ENCODE peak calls at places on chromosomes 7 and 10, in five cellular contexts. B, Y, K, O and H are unnamed samples. For H3K27me3, the result is how much of the 10 kb centered on the place peaks cover.

GRCh38 chr10:36531621-36532020 is 593.8 kb upstream of the ANKRD30A start:
- DNase-seq in B (peak), Y (no peak), K (no peak), O (no peak), H (no peak)

GRCh38 chr10:33897255-33897893 is 562.9 kb upstream of the NRP1 start:
- DNase-seq in B (peak), Y (no peak), K (no peak), O (no peak), H (no peak)

GRCh38 chr7:100642534-100642907 is 1.2 kb upstream of the TFR2 start:
- DNase-seq in B (no peak), Y (no peak), K (no peak), O (peak), H (no peak)

GRCh38 chr10:1546431-1547110 is 190.8 kb downstream of the ADARB2 start:
- DNase-seq in B (no peak), Y (no peak), K (peak), O (peak), H (no peak)

GRCh38 chr10:76270464-76270863 is 839.0 kb downstream of the LRMDA start:
- DNase-seq in B (no peak), Y (no peak), K (no peak), O (no peak), H (no peak)

GRCh38 chr10:64007157-64007556 is 486.0 kb downstream of the REEP3 start:
- DNase-seq in B (no peak), Y (no peak), K (no peak), O (no peak), H (no peak)

GRCh38 chr10:21340341-21340740 is 185.1 kb downstream of the SKIDA1 start:
- DNase-seq in B (no peak), Y (no peak), K (no peak), O (no peak), H (no peak)

GRCh38 chr10:103665439-103665838 is 171.9 kb downstream of the NEURL1 start:
- DNase-seq in B (no peak), Y (no peak), K (no peak), O (no peak), H (no peak)

GRCh38 chr10:112361951-112362770 is 11.8 kb upstream of the ACSL5 start:
- DNase-seq in B (peak), Y (peak), K (peak), O (peak), H (peak)

GRCh38 chr7:46616636-46617035 is 695.6 kb upstream of the IGFBP3 start:
- DNase-seq in B (peak), Y (no peak), K (no peak), O (no peak), H (no peak)

GRCh38 chr7:2093214-2093840 is 139.4 kb downstream of the MAD1L1 start:
- DNase-seq in B (no peak), Y (no peak), K (no peak), O (no peak), H (no peak)

GRCh38 chr10:75035975-75036708 is 75.3 kb upstream of the SAMD8 start:
- DNase-seq in B (peak), Y (no peak), K (no peak), O (no peak), H (no peak)

GRCh38 chr7:32506266-32507054 is 11.2 kb downstream of the AVL9 start:
- DNase-seq in B (peak), Y (no peak), K (no peak), O (no peak), H (no peak)

GRCh38 chr10:90418869-90419652 is 438.8 kb downstream of the HTR7 start:
- DNase-seq in B (peak), Y (no peak), K (no peak), O (no peak), H (no peak)

GRCh38 chr7:134996097-134996550 is 9.8 kb downstream of the AGBL3 start:
- DNase-seq in B (peak), Y (no peak), K (no peak), O (no peak), H (no peak)

GRCh38 chr7:13903997-13904396 is 85.5 kb downstream of the ETV1 start:
- DNase-seq in B (peak), Y (no peak), K (no peak), O (no peak), H (no peak)

GRCh38 chr7:435518-436366 is 83.9 kb downstream of the PDGFA start:
- DNase-seq in B (peak), Y (no peak), K (no peak), O (peak), H (peak)

GRCh38 chr7:43076606-43077005 is 35.8 kb upstream of the HECW1 start:
- DNase-seq in B (no peak), Y (no peak), K (no peak), O (no peak), H (no peak)

GRCh38 chr10:78318305-78318704 is 284.6 kb downstream of the RPS24 start:
- DNase-seq in B (no peak), Y (no peak), K (no peak), O (peak), H (peak)

GRCh38 chr7:142440219-142441073 is 182.6 kb upstream of the PRSS58 start:
- DNase-seq in B (peak), Y (no peak), K (no peak), O (no peak), H (no peak)

GRCh38 chr10:58264780-58265179 is 2.9 kb downstream of the IPMK start:
- DNase-seq in B (no peak), Y (no peak), K (no peak), O (no peak), H (no peak)

GRCh38 chr7:130162196-130162595 is 43.0 kb downstream of the TMEM209 start:
- DNase-seq in B (no peak), Y (no peak), K (peak), O (no peak), H (no peak)

GRCh38 chr7:92057375-92057774 is 76.9 kb downstream of the CYP51A1 start:
- DNase-seq in B (no peak), Y (no peak), K (no peak), O (peak), H (no peak)

GRCh38 chr7:158924956-158925355 is 68.6 kb downstream of the DYNC2I1 start:
- DNase-seq in B (peak), Y (no peak), K (no peak), O (no peak), H (no peak)

GRCh38 chr7:24714676-24715010 is 42.6 kb downstream of the GSDME start:
- DNase-seq in B (no peak), Y (no peak), K (no peak), O (no peak), H (no peak)

GRCh38 chr10:95531041-95531809 is 29.9 kb downstream of the SORBS1 start:
- DNase-seq in B (no peak), Y (no peak), K (no peak), O (no peak), H (no peak)

GRCh38 chr10:110544958-110545537 is 22.4 kb upstream of the SMC3 start:
- DNase-seq in B (peak), Y (no peak), K (no peak), O (peak), H (no peak)

GRCh38 chr10:100998183-100998990 is 1.2 kb upstream of the LZTS2 start:
- DNase-seq in B (peak), Y (peak), K (peak), O (peak), H (peak)

GRCh38 chr10:76302936-76303656 is 871.7 kb downstream of the LRMDA start:
- DNase-seq in B (peak), Y (peak), K (no peak), O (no peak), H (no peak)

GRCh38 chr7:47693161-47693740 is 111.3 kb upstream of the TNS3 start:
- DNase-seq in B (peak), Y (no peak), K (no peak), O (no peak), H (no peak)

GRCh38 chr7:86645174-86645566 is 1.5 kb downstream of the GRM3 start:
- DNase-seq in B (no peak), Y (no peak), K (no peak), O (no peak), H (no peak)

GRCh38 chr7:86647340-86648094 is 3.8 kb downstream of the GRM3 start:
- DNase-seq in B (no peak), Y (no peak), K (no peak), O (no peak), H (no peak)

GRCh38 chr7:86643478-86644281 is at the start of gene GRM3:
- DNase-seq in B (no peak), Y (no peak), K (peak), O (no peak), H (no peak)

GRCh38 chr7:86645676-86646276 is 2.1 kb downstream of the GRM3 start:
- DNase-seq in B (no peak), Y (no peak), K (no peak), O (no peak), H (no peak)

DNA sequence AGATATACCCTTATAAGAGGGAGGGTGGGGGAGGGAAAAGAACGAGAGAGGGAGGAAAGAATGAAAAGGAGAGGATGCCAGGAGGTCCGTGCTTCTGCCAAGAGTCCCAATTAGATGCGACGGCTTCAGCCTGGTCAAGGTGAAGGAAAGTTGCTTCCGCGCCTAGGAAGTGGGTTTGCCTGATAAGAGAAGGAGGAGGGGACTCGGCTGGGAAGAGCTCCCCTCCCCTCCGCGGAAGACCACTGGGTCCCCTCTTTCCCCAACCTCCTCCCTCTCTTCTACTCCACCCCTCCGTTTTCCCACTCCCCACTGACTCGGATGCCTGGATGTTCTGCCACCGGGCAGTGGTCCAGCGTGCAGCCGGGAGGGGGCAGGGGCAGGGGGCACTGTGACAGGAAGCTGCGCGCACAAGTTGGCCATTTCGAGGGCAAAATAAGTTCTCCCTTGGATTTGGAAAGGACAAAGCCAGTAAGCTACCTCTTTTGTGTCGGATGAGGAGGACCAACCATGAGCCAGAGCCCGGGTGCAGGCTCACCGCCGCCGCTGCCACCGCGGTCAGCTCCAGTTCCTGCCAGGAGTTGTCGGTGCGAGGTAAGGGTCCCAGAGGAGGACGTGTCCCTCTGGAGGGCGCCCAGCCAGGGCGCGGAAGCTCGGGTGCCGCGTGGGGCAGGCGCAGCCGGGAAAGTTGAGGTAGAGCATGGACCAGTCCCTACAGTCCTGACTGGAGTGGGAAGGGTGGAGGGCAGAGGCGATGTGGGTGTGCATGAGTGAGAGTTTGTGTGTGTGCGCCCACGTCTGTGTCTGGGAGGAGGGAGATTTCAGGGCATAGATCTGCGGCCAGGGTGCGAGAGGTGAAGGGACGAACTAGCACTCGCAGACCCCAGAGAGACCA is 819 bp downstream of the GRM3 start:
- DNase-seq in B (no peak), Y (no peak), K (peak), O (no peak), H (no peak)
- H3K27ac ChIP-seq in B (no peak), Y (no peak), K (peak), O (no peak), H (no peak)

GRCh38 chr10:97849491-97850402 is at the start of gene GOLGA7B:
- DNase-seq in B (no peak), Y (no peak), K (peak), O (peak), H (no peak)

GRCh38 chr10:97851341-97852001 is 1.8 kb downstream of the GOLGA7B start:
- DNase-seq in B (no peak), Y (no peak), K (peak), O (no peak), H (no peak)

GRCh38 chr10:97852277-97852676 is 2.6 kb downstream of the GOLGA7B start:
- DNase-seq in B (no peak), Y (no peak), K (no peak), O (no peak), H (no peak)

GRCh38 chr10:97849101-97849490 is 547 bp upstream of the GOLGA7B start:
- DNase-seq in B (no peak), Y (no peak), K (no peak), O (no peak), H (no peak)

DNA sequence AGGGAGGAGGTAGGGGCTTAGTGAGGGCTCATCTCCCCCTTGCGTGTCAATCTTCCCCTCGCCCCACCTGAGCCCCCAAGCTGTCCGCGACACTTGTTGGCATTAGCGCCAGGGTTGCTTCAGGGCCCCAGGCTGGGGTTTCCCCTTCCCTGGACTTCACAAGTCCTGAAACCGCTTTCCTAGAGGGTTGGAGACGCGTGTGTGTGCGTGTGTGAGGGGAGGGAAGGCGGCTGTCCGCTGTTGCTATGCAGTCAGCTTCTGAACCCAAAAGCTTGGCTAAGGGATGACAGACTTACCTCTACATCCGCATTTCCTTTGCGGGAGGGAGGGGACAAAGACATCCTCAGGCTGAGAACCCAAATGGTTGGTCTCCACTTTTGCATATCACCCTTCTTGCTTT is 803 bp downstream of the GOLGA7B start:
- DNase-seq in B (no peak), Y (no peak), K (no peak), O (no peak), H (no peak)
- H3K27me3 ChIP-seq in B (under half), Y (under half), K (under half), O (under half), H (under half)

GRCh38 chr10:102470579-102471546 is 19.5 kb upstream of the C10orf95 start:
- DNase-seq in B (no peak), Y (no peak), K (no peak), O (no peak), H (no peak)

GRCh38 chr10:102465466-102465865 is 14.1 kb upstream of the C10orf95 start:
- DNase-seq in B (no peak), Y (no peak), K (no peak), O (no peak), H (no peak)

GRCh38 chr10:102467318-102467717 is 16.0 kb upstream of the C10orf95 start:
- DNase-seq in B (no peak), Y (no peak), K (no peak), O (no peak), H (no peak)

GRCh38 chr10:102467971-102468438 is 16.7 kb upstream of the C10orf95 start:
- DNase-seq in B (no peak), Y (no peak), K (no peak), O (peak), H (no peak)

DNA sequence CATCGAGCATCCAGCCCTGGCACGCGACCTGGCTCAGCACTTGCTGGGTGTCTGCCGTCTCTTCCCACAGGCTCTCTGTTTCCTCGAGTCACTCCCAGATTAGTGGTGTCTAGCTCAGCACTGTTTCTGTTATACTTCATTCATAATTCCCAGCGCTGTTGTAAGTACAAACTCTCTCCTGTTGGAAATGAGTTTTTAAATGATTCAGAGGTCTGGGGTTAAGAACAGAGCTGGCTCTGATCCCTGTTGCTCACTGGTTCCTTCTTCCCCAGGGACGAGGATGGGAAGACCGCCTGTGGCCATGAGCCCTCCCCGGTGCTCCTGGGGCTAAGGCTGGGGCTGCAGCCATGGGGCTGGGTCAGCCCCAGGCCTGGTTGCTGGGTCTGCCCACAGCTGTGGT is 17.3 kb upstream of the C10orf95 start:
- DNase-seq in B (no peak), Y (no peak), K (no peak), O (no peak), H (no peak)
- H3K27ac ChIP-seq in B (no peak), Y (no peak), K (no peak), O (no peak), H (no peak)

DNA sequence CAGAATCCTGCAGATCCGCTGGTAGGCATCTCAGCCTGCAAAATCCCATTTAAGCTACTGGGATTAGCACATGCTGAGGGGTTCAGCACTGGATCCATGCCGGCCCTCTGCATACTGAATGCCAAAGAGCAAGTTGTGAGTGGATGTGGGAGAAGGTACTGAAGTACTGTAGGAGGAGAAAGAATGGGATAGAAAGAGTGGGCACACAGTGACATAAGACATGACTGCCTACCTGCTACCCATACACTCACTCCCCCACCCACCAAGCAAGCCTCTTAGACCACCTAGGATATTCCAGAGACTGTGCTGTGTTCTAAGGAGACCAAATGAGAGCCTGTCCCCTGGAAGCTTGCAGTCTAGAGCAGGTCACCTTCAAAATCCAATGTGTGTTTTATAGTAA is 215.9 kb downstream of the FRMD4A start:
- DNase-seq in B (no peak), Y (no peak), K (no peak), O (no peak), H (no peak)
- H3K27me3 ChIP-seq in B (under half), Y (under half), K (under half), O (under half), H (under half)

DNA sequence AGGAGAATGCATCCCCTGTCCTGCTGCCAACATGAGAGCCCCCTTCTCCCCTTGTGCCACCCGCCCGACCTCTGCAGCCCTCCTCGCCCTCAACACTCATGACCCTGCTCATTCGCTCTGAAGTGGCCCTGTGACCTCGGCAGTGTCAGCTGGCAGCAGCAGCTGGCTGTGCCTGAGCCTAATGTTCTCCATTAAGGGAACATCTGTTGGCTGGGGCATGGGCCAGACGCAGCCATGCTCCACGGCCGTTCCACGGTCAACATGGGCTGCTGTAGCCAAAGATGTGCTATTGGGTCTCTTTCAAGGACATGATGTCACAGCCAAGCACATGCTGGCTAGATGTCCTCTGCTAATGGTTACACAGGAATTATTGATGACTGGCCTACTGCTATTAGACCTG is 22.3 kb downstream of the ADCYAP1R1 start:
- DNase-seq in B (no peak), Y (peak), K (no peak), O (no peak), H (peak)
- H3K27ac ChIP-seq in B (no peak), Y (no peak), K (no peak), O (no peak), H (peak)

GRCh38 chr10:6532321-6532720 is 47.8 kb downstream of the PRKCQ start:
- DNase-seq in B (no peak), Y (no peak), K (no peak), O (no peak), H (no peak)

GRCh38 chr10:6530966-6531365 is 49.1 kb downstream of the PRKCQ start:
- DNase-seq in B (no peak), Y (no peak), K (no peak), O (no peak), H (no peak)

GRCh38 chr10:6537704-6538103 is 42.4 kb downstream of the PRKCQ start:
- DNase-seq in B (no peak), Y (no peak), K (no peak), O (no peak), H (peak)

GRCh38 chr10:6535365-6535764 is 44.7 kb downstream of the PRKCQ start:
- DNase-seq in B (no peak), Y (no peak), K (no peak), O (no peak), H (no peak)

GRCh38 chr10:6536102-6536501 is 44.0 kb downstream of the PRKCQ start:
- DNase-seq in B (no peak), Y (no peak), K (no peak), O (no peak), H (no peak)
- H3K27me3 ChIP-seq in B (under half), Y (under half), K (under half), O (under half), H (under half)

GRCh38 chr10:125158528-125159485 is 1.6 kb downstream of the CTBP2 start:
- DNase-seq in B (peak), Y (peak), K (no peak), O (peak), H (peak)
- H3K27ac ChIP-seq in B (peak), Y (peak), K (peak), O (peak), H (peak)

DNA sequence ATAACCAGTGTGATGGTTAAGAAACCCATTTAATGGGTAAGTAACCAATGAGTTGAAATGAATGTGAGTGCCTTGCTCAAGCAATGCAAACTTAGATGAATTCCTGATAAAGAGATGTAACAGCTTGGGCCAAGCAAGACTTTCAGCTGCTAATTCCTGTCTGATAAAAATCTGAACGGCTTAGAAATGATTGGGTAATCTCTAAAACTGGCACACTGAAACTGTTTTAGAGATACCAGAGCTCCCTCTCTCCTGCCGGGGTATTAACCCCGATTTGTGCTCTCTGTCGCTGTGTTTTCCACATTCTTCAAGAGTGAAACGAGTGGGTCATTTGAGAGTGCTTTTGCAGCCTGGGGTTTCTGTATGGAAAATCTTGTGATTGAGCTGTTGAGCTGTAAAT is 534.9 kb upstream of the GALNT17 start:
- DNase-seq in B (no peak), Y (no peak), K (no peak), O (no peak), H (no peak)
- H3K27me3 ChIP-seq in B (under half), Y (under half), K (under half), O (under half), H (under half)